ENCODE peak calls at places on chromosome 13, in five cellular contexts. M, P, N, U and H are unnamed samples.

GRCh38 chr13:41006296-41006695 is 12.8 kb downstream of the ELF1 start:
- DNase-seq in M (no peak), P (no peak), N (no peak), U (no peak), H (no peak)

GRCh38 chr13:29771247-29771646 is 79.2 kb downstream of the UBL3 start:
- DNase-seq in M (peak; percentile 36), P (no peak), N (no peak), U (peak; percentile 23), H (peak; percentile 60)

GRCh38 chr13:20714563-20715339 is 11.3 kb downstream of the IL17D start:
- DNase-seq in M (no peak), P (no peak), N (no peak), U (no peak), H (peak; percentile 91)

GRCh38 chr13:48078251-48078656 is 16.6 kb downstream of the MED4 start:
- DNase-seq in M (peak; percentile 21), P (peak; percentile 68), N (no peak), U (peak; percentile 42), H (peak; percentile 17)

GRCh38 chr13:27476943-27477681 is 26.7 kb upstream of the MTIF3 start:
- DNase-seq in M (peak; percentile 45), P (no peak), N (no peak), U (peak; percentile 76), H (peak; percentile 8)

GRCh38 chr13:26658491-26658890 is 101.0 kb downstream of the WASF3 start:
- DNase-seq in M (no peak), P (no peak), N (no peak), U (no peak), H (no peak)

GRCh38 chr13:50531917-50532899 is 311.3 kb downstream of the DLEU7 start:
- DNase-seq in M (peak; percentile 21), P (no peak), N (no peak), U (no peak), H (peak; percentile 69)

GRCh38 chr13:74005320-74006154 is 128.7 kb downstream of the KLF12 start:
- DNase-seq in M (no peak), P (no peak), N (no peak), U (no peak), H (no peak)

DNA sequence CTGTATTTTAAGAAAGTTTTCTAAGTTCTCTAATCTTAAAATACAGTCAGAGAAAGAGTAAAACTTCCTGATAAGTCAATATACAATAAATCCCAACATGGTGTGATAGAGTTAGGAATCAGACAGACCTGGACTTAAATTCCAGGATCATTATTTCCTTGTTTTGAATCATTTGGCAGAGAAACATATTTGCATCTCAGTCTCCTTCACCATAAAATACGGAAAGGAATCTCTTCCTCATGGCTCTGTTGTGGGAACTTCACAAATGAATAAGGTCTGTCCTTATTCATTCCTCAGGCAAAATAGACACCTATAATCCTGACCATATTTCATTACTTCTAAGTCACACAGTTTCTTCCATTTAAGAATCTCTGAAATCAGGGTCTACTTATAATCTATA is 19.3 kb upstream of the SERP2 start:
- DNase-seq in M (no peak), P (no peak), N (no peak), U (no peak), H (peak; percentile 10)
- H3K9me3 ChIP-seq in M (no peaks in the 10 kb centered on the region), P (no peaks in the 10 kb centered on the region), N (no peaks in the 10 kb centered on the region), U (no peaks in the 10 kb centered on the region), H (no peaks in the 10 kb centered on the region)

DNA sequence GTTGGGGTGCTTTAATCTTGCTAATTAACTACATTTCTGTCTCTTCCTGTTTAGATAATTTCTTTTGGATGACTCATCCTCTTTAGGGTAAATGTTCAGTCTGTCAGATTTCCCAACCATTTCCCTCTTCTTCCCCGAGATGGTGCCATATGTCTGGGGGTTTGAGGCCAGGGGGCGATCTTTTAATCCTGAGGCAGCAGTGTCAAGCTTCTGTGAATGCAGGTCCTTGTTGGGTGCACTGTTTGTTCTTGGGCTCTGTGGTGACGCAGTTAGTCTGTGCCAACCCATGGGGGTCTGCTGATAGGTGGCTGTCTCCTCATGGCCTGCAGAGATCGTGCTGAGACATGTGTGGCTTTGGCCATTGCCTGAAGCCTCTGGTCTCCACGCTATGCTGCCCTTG is 420.4 kb downstream of the NDFIP2 start:
- DNase-seq in M (no peak), P (no peak), N (no peak), U (no peak), H (no peak)
- TF ChIP-seq MYC in M (no peak), P (no peak), N (no peak), U (no peak), H (no peak)

DNA sequence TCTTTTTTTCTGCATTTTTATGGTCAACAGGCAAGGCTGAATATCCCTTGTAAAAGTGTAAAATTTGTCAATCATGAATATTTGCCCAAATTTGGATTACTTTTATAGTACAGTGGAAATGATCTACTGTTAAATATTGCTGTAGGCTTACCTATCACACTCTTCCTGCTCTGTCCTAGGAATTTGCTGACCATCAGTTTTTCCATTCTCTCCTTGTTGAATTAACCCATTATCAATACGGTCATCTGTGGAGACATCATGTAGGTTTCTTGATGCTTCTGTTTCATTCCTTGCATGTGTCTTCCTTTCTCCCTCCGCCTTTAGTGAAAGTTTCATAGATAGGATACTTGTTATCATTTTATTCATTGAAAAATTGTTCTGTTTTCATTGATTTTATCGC is 139.6 kb upstream of the TUBA3C start:
- DNase-seq in M (no peak), P (no peak), N (no peak), U (no peak), H (no peak)
- H3K9me3 ChIP-seq in M (no peaks in the 10 kb centered on the region), P (no peaks in the 10 kb centered on the region), N (no peaks in the 10 kb centered on the region), U (peaks cover 14% of the 10 kb centered on the region), H (peaks cover 14% of the 10 kb centered on the region)

DNA sequence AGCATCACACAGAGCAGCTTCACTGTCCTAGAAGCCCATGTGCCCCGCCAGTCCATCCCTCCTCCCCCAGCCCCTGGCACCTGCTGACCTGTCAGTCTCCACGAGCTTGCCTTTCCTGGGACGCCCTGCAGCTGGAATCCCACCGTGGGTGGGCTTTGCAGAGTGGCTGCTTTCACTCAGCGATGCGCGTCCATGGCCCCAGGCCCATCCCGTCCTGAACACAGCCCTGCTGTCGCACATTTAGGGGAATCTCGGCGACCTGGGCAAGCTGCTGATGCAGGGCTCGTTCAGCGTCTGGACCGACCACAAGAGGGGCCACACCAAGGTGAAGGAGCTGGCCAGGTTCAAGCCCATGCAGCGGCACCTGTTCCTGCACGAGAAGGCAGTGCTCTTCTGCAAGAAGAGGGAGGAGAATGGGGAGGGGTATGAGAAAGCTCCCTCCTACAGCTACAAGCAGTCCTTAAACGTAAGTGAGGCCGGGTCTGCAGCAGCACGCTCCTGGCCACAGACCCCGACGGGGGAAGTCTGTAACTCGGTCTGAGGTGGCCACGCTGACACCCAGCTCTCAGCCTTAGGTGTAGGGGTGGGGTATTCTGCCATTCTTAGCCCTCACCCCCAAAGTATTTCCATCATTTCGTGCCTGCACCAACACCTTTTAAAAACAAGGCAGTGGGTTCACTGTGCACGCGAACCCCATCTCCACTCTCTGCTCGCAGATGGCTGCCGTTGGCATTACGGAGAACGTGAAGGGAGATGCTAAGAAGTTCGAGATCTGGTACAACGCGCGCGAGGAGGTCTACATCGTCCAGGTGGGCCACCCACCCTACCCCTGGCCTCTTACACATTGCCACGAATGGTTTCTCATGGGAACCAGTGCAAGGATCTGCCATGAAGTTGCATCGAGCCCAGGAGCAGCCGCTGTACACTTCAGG is 18.3 kb upstream of the F7 start:
- DNase-seq in M (no peak), P (no peak), N (no peak), U (no peak), H (no peak)
- TF ChIP-seq MYC in M (no peak), P (no peak), N (no peak), U (no peak), H (no peak)

DNA sequence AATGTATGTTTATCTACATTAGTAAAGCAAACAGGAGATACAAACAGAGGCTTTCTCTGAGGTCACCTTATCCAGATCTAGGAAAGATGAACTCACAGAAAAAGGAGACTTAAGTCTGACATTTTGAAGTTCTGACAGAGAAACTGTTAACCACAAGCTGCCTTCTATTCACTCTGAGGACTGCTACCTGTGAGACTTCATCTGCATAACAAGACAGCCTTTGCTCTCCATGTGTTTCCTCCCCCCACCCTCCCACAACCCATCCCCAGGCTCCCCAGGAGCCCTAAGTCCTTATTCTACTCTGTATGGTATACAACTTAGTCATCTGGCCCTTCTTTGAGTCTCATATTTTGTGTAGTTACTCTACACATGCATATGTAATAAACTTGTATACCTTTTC is 699.0 kb downstream of the FGF9 start:
- DNase-seq in M (no peak), P (no peak), N (no peak), U (no peak), H (no peak)
- H3K9me3 ChIP-seq in M (no peaks in the 10 kb centered on the region), P (no peaks in the 10 kb centered on the region), N (no peaks in the 10 kb centered on the region), U (peaks cover 95% of the 10 kb centered on the region), H (peaks cover 6% of the 10 kb centered on the region)

GRCh38 chr13:35699181-35699580 is 222.7 kb upstream of the MAB21L1 start:
- DNase-seq in M (no peak), P (no peak), N (no peak), U (no peak), H (no peak)

GRCh38 chr13:35703061-35703460 is 226.6 kb upstream of the MAB21L1 start:
- DNase-seq in M (no peak), P (no peak), N (no peak), U (no peak), H (no peak)

GRCh38 chr13:35699805-35700204 is 223.3 kb upstream of the MAB21L1 start:
- DNase-seq in M (no peak), P (no peak), N (no peak), U (no peak), H (no peak)

GRCh38 chr13:35702316-35702715 is 225.8 kb upstream of the MAB21L1 start:
- DNase-seq in M (no peak), P (no peak), N (no peak), U (no peak), H (no peak)

GRCh38 chr13:35700661-35701060 is 224.2 kb upstream of the MAB21L1 start:
- DNase-seq in M (no peak), P (no peak), N (no peak), U (no peak), H (no peak)
- TF ChIP-seq MYC in M (no peak), P (no peak), N (no peak), U (no peak), H (no peak)

GRCh38 chr13:18992791-18993190 is 188.8 kb downstream of the TUBA3C start:
- DNase-seq in M (no peak), P (no peak), N (no peak), U (no peak), H (no peak)
- H3K9me3 ChIP-seq in M (no peaks in the 10 kb centered on the region), P (no peaks in the 10 kb centered on the region), N (no peaks in the 10 kb centered on the region), U (peaks cover 90% of the 10 kb centered on the region), H (peaks cover 27% of the 10 kb centered on the region)

GRCh38 chr13:91017669-91018053 is 329.8 kb upstream of the MIR17HG start:
- DNase-seq in M (peak; percentile 41), P (no peak), N (no peak), U (no peak), H (no peak)
- TF ChIP-seq MYC in M (no peak), P (no peak), N (no peak), U (no peak), H (no peak)